ENCODE peak calls at places on chromosome 16, in five cellular contexts. L is mesendoderm, N is IMR-90, T is H9, B is neuronal stem cell. W is an unnamed sample.
A peak's percentile ranks its signal among the peaks of the same experiment; 100 is the strongest.

GRCh38 chr16:66295191-66295590 is 71.3 kb upstream of the CDH5 start:
- DNase-seq in T (no peak), N (no peak), B (no peak), L (no peak), W (no peak)

GRCh38 chr16:78494105-78494504 is 394.7 kb downstream of the WWOX start:
- DNase-seq in T (no peak), B (no peak), N (no peak), L (peak; percentile 28), W (no peak)

GRCh38 chr16:54812229-54812628 is 118.4 kb upstream of the IRX5 start:
- DNase-seq in B (no peak), N (no peak), T (no peak), L (peak; percentile 11), W (no peak)

GRCh38 chr16:4898811-4899473 is 38.0 kb downstream of the PPL start:
- DNase-seq in N (no peak), L (no peak), B (no peak), T (no peak), W (no peak)

GRCh38 chr16:56368545-56368944 is 56.8 kb downstream of the AMFR start:
- DNase-seq in T (no peak), N (no peak), L (no peak), B (no peak), W (no peak)

GRCh38 chr16:89237733-89238132 is 20.2 kb downstream of the ZNF778 start:
- DNase-seq in T (no peak), L (no peak), N (no peak), B (no peak), W (peak; percentile 69)

GRCh38 chr16:30088832-30089624 is 2.7 kb downstream of the TBX6 start:
- DNase-seq in B (no peak), L (peak; percentile 42), N (no peak), T (no peak), W (no peak)

GRCh38 chr16:28974007-28974436 is 556 bp upstream of the SPNS1 start:
- DNase-seq in B (peak; percentile 59), L (peak; percentile 85), T (peak; percentile 70), N (peak; percentile 65), W (peak; percentile 80)

GRCh38 chr16:85138825-85139627 is 26.8 kb upstream of the CIBAR2 start:
- DNase-seq in B (no peak), N (no peak), T (no peak), L (no peak), W (no peak)

GRCh38 chr16:1314399-1315068 is 5.1 kb downstream of the UBE2I start:
- DNase-seq in L (no peak), T (no peak), N (no peak), B (no peak), W (no peak)

DNA sequence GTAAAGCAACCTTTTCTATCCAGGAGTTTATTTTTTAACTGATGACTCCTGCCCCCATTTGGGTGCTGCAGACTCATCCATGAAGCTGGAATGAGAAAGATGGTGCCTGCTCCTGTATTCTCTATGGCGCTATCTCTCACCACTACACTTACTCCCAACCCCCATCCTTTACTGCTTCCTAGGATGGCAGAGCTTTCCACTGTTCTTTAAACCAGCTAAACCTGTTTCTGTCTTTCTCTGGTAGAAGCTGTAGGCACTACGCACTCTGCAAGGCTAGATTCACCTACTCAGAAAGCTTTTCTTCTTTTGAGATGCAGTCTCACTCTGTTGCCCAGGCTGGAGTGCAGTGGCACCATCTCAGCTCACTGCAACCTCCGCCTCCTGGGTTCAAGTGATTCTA is 47.0 kb downstream of the ADAMTS18 start:
- DNase-seq in B (no peak), N (no peak), L (peak; percentile 38), T (no peak), W (no peak)
- H2BK15ac ChIP-seq in B (no peak overlapping the region), N (no peak overlapping the region), L (no peak overlapping the region), T (no peak overlapping the region), W (no peak overlapping the region)

GRCh38 chr16:82979406-82980111 is 352.8 kb downstream of the CDH13 start:
- DNase-seq in N (peak; percentile 20), B (no peak), L (no peak), T (no peak), W (no peak)
- H2BK15ac ChIP-seq in N (no peak overlapping the region), B (no peak overlapping the region), L (no peak overlapping the region), T (no peak overlapping the region), W (no peak overlapping the region)

GRCh38 chr16:81716478-81717210 is 62.4 kb upstream of the PLCG2 start:
- DNase-seq in L (no peak), T (no peak), N (no peak), B (no peak), W (no peak)

GRCh38 chr16:81720973-81721907 is 57.9 kb upstream of the PLCG2 start:
- DNase-seq in N (peak; percentile 61), L (no peak), B (no peak), T (no peak), W (peak; percentile 74)

GRCh38 chr16:81717662-81718189 is 61.4 kb upstream of the PLCG2 start:
- DNase-seq in N (no peak), B (no peak), T (no peak), L (no peak), W (no peak)

GRCh38 chr16:81719993-81720392 is 59.1 kb upstream of the PLCG2 start:
- DNase-seq in L (no peak), T (no peak), B (no peak), N (no peak), W (no peak)

DNA sequence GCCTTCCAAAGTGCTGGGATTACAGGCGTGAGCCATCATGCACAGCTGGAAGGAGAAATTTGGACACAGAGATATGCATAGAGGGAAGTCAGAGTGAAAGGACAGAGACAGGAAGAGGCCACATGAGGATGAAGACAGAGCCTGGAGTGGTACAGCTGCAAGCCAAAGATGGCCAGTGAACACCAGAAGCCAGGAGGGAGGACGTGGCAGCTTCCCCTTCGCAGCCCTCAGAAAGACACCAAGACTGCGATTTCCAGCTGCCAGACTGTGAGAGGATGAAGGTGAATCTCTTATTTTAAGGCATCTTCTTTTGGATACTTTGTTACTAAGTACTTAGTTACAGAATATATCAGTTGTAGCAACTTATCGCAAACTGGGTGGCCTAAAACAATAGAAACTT is 60.5 kb upstream of the PLCG2 start:
- DNase-seq in N (no peak), L (no peak), T (no peak), B (no peak), W (no peak)
- H2BK15ac ChIP-seq in N (no peak overlapping the region), L (no peak overlapping the region), T (no peak overlapping the region), B (no peak overlapping the region), W (no peak overlapping the region)

GRCh38 chr16:10037771-10038170 is 144.5 kb downstream of the GRIN2A start:
- DNase-seq in T (no peak), N (no peak), L (peak; percentile 34), B (no peak), W (peak; percentile 41)
- H2BK15ac ChIP-seq in T (no peak overlapping the region), N (no peak overlapping the region), L (no peak overlapping the region), B (no peak overlapping the region), W (no peak overlapping the region)

GRCh38 chr16:67431805-67432476 is 1.0 kb downstream of the HSD11B2 start:
- DNase-seq in L (peak; percentile 63), N (no peak), B (peak; percentile 20), T (peak; percentile 74), W (no peak)
- H2BK15ac ChIP-seq in L (no peak overlapping the region), N (no peak overlapping the region), B (peak overlapping the region; percentile 62), T (no peak overlapping the region), W (peak overlapping the region; percentile 26)

GRCh38 chr16:12523002-12523401 is 280.7 kb downstream of the CPPED1 start:
- DNase-seq in L (no peak), T (no peak), N (no peak), B (no peak), W (no peak)
- H2BK15ac ChIP-seq in L (no peak overlapping the region), T (no peak overlapping the region), N (no peak overlapping the region), B (no peak overlapping the region), W (no peak overlapping the region)

DNA sequence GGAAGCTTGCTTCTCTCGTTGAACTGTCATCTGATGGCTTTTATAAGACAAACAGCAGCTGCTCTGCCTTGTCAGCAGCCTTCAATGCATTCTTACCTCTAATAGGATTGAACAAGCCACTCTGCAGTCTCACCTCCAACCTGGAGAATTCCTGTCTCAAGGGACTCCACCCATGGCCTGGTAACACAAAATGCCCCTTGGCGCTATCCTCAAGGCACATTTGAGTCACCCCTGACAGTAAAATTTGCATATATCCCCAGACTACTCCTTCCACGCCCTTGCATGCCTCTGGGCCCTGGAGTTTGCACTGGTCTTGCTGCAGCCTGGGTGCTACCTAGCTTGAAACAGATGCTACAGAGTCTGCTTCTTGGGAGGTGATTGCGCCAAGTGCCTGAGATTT is 391.4 kb upstream of the MAF start:
- DNase-seq in B (no peak), T (no peak), L (peak; percentile 34), N (no peak), W (no peak)
- H2BK15ac ChIP-seq in B (no peak overlapping the region), T (no peak overlapping the region), L (no peak overlapping the region), N (no peak overlapping the region), W (no peak overlapping the region)

W was measured in mesenchymal stem cell.